ENCODE peak calls at places on chromosomes 7 and 10, in nine cellular contexts. J, N, M, E, U, W, O, L and T are unnamed samples. For H3K9me3, the result is how much of the 10 kb centered on the place peaks cover.

GRCh38 chr10:30788307-30788706 is 158.8 kb upstream of the LYZL2 start:
- DNase-seq in J (no peak), N (no peak), M (peak), E (no peak), U (no peak), W (peak), O (no peak), L (no peak), T (no peak)

GRCh38 chr7:78476851-78477405 is 678.4 kb downstream of the PHTF2 start:
- DNase-seq in J (no peak), N (no peak), M (no peak), E (no peak), U (no peak), W (no peak), O (no peak), L (no peak), T (no peak)

GRCh38 chr10:34994565-34995142 is 95.5 kb downstream of the CUL2 start:
- DNase-seq in J (peak), N (peak), M (peak), E (no peak), U (no peak), W (peak), O (no peak), L (peak), T (no peak)

GRCh38 chr10:2933041-2933440 is 134.3 kb upstream of the PFKP start:
- DNase-seq in J (no peak), N (no peak), M (peak), E (no peak), U (no peak), W (no peak), O (no peak), L (no peak), T (no peak)

GRCh38 chr7:132145466-132145865 is 430.8 kb downstream of the PLXNA4 start:
- DNase-seq in J (no peak), N (no peak), M (peak), E (peak), U (peak), W (peak), O (peak), L (no peak), T (peak)

GRCh38 chr10:93160829-93161228 is 87.1 kb downstream of the CYP26A1 start:
- DNase-seq in J (no peak), N (no peak), M (peak), E (peak), U (peak), W (peak), O (peak), L (no peak), T (peak)

GRCh38 chr10:52212802-52213510 is 101.1 kb upstream of the DKK1 start:
- DNase-seq in J (no peak), N (no peak), M (no peak), E (no peak), U (no peak), W (no peak), O (no peak), L (no peak), T (no peak)

GRCh38 chr7:41028591-41028990 is 674.3 kb downstream of the INHBA start:
- DNase-seq in J (no peak), N (no peak), M (peak), E (no peak), U (no peak), W (no peak), O (no peak), L (no peak), T (no peak)

GRCh38 chr7:111855842-111856227 is 293.5 kb upstream of the IMMP2L start:
- DNase-seq in J (no peak), N (no peak), M (peak), E (no peak), U (no peak), W (no peak), O (no peak), L (no peak), T (no peak)

GRCh38 chr7:19558527-19558926 is 150.3 kb downstream of the POLR1F start:
- DNase-seq in J (no peak), N (no peak), M (peak), E (no peak), U (no peak), W (peak), O (no peak), L (no peak), T (no peak)

GRCh38 chr7:158366916-158367633 is 220.5 kb downstream of the PTPRN2 start:
- DNase-seq in J (no peak), N (no peak), M (no peak), E (no peak), U (no peak), W (no peak), O (no peak), L (no peak), T (no peak)
- H3K9me3 ChIP-seq in J (under half), N (under half), M (under half), E (under half), U (under half), W (under half), O (under half), L (under half), T (under half)

GRCh38 chr10:73310475-73310874 is 48.2 kb downstream of the CFAP70 start:
- DNase-seq in J (no peak), N (no peak), M (no peak), E (no peak), U (no peak), W (no peak), O (no peak), L (no peak), T (no peak)
- H3K9me3 ChIP-seq in J (under half), N (under half), M (under half), E (under half), U (under half), W (under half), O (under half), L (under half), T (under half)

DNA sequence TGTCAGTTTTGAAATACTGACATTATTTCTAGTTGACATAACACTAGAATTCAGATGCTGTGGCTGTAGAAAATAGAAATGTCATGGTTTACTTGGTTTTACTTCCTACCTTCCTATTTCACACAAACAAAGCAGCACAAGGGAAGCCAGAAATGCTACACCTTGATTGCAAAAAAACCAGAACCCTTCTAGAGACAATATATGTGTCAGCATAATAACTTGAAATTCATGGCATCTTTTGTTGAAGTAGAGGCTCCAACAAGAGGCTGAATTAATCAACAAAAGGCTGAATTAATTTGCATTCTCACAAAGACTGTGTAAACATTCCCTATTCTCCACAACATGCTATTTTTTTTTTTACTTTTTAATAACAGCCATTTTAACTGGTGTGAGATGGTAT is 25.2 kb downstream of the ZNF117 start:
- DNase-seq in J (no peak), N (no peak), M (no peak), E (no peak), U (no peak), W (no peak), O (no peak), L (no peak), T (no peak)
- H3K9me3 ChIP-seq in J (under half), N (under half), M (under half), E (under half), U (under half), W (under half), O (under half), L (under half), T (under half)

GRCh38 chr7:38162036-38162435 is 16.0 kb upstream of the STARD3NL start:
- DNase-seq in J (no peak), N (no peak), M (no peak), E (no peak), U (no peak), W (no peak), O (no peak), L (no peak), T (no peak)
- H3K9me3 ChIP-seq in J (under half), N (under half), M (under half), E (under half), U (under half), W (under half), O (under half), L (under half), T (under half)

DNA sequence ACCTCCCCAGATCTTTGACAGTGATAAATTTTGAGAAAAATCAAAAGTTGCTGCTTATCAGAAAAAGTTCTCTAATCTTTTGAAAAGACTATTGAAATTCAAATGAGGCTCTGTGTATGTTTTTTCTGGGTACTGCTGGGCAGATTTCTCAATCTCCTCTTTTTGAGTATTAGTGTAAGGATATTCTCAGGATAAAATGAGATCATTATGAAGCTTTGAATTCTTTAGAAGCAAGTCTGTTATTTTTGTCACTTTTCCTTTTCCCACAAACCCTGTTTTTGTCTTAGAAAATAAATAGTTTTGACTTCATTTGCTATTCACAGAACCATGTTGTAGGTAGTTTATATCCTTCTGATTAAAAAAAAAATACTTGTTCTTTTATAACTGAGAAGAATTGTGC is 7.9 kb downstream of the STAM start:
- DNase-seq in J (no peak), N (no peak), M (peak), E (no peak), U (no peak), W (no peak), O (no peak), L (no peak), T (no peak)
- H3K9me3 ChIP-seq in J (half or more), N (under half), M (under half), E (under half), U (under half), W (under half), O (under half), L (under half), T (under half)